ENCODE peak calls at places on chromosomes 2 and 18, in five cellular contexts. One of them, this sample, is unnamed.

GRCh38 chr2:203787954-203788353 is 79.6 kb upstream of the CTLA4 start:
- DNase-seq in H9: no peak
- DNase-seq in trophoblast cell: peak; percentile 23
- DNase-seq in neuronal stem cell: no peak
- DNase-seq in H1: no peak
- DNase-seq in this sample: no peak

GRCh38 chr2:204299766-204300165 is 245.5 kb upstream of the PARD3B start:
- DNase-seq in H9: no peak
- DNase-seq in trophoblast cell: no peak
- DNase-seq in neuronal stem cell: no peak
- DNase-seq in H1: no peak
- DNase-seq in this sample: no peak

GRCh38 chr2:190846746-190847145 is 33.9 kb upstream of the GLS start:
- DNase-seq in H9: no peak
- DNase-seq in trophoblast cell: no peak
- DNase-seq in neuronal stem cell: no peak
- DNase-seq in H1: no peak
- DNase-seq in this sample: no peak

GRCh38 chr2:202158796-202159195 is 79.6 kb downstream of the SUMO1 start:
- DNase-seq in H9: no peak
- DNase-seq in trophoblast cell: no peak
- DNase-seq in neuronal stem cell: no peak
- DNase-seq in H1: no peak
- DNase-seq in this sample: no peak

GRCh38 chr2:28296904-28297303 is 95.8 kb upstream of the FOSL2 start:
- DNase-seq in H9: no peak
- DNase-seq in trophoblast cell: peak; percentile 48
- DNase-seq in neuronal stem cell: no peak
- DNase-seq in H1: no peak
- DNase-seq in this sample: peak; percentile 65

GRCh38 chr18:45626330-45627203 is 11.3 kb downstream of the SLC14A2 start:
- DNase-seq in H9: peak; percentile 71
- DNase-seq in trophoblast cell: no peak
- DNase-seq in neuronal stem cell: peak; percentile 70
- DNase-seq in H1: peak; percentile 13
- DNase-seq in this sample: peak; percentile 22

GRCh38 chr2:241950878-241951331 is 81.4 kb downstream of the RTP5 start:
- DNase-seq in H9: peak; percentile 89
- DNase-seq in trophoblast cell: peak; percentile 89
- DNase-seq in neuronal stem cell: peak; percentile 83
- DNase-seq in H1: peak; percentile 70
- DNase-seq in this sample: peak; percentile 67

GRCh38 chr2:46747297-46747818 is 168.2 kb downstream of the MCFD2 start:
- DNase-seq in H9: no peak
- DNase-seq in trophoblast cell: no peak
- DNase-seq in neuronal stem cell: no peak
- DNase-seq in H1: no peak
- DNase-seq in this sample: no peak

GRCh38 chr18:75478996-75479870 is 51.7 kb upstream of the SMIM21 start:
- DNase-seq in H9: no peak
- DNase-seq in trophoblast cell: peak; percentile 63
- DNase-seq in neuronal stem cell: peak; percentile 32
- DNase-seq in H1: no peak
- DNase-seq in this sample: peak; percentile 57

GRCh38 chr2:172429351-172429968 is 2.1 kb downstream of the ITGA6 start:
- DNase-seq in H9: no peak
- DNase-seq in trophoblast cell: peak; percentile 81
- DNase-seq in neuronal stem cell: no peak
- DNase-seq in H1: no peak
- DNase-seq in this sample: peak; percentile 49

GRCh38 chr2:12589802-12590320 is 126.9 kb upstream of the TRIB2 start:
- DNase-seq in H9: no peak
- DNase-seq in trophoblast cell: no peak
- DNase-seq in neuronal stem cell: no peak
- DNase-seq in H1: no peak
- DNase-seq in this sample: no peak

GRCh38 chr2:238100049-238100820 is at the start of gene ESPNL:
- DNase-seq in H9: no peak
- DNase-seq in trophoblast cell: no peak
- DNase-seq in neuronal stem cell: no peak
- DNase-seq in H1: no peak
- DNase-seq in this sample: no peak

GRCh38 chr2:231294578-231295362 is 96.3 kb downstream of the ARMC9 start:
- DNase-seq in H9: no peak
- DNase-seq in trophoblast cell: no peak
- DNase-seq in neuronal stem cell: no peak
- DNase-seq in H1: no peak
- DNase-seq in this sample: no peak

GRCh38 chr18:5197032-5197434 is at the start of gene AKAIN1:
- DNase-seq in H9: peak; percentile 78
- DNase-seq in trophoblast cell: peak; percentile 45
- DNase-seq in neuronal stem cell: peak; percentile 80
- DNase-seq in H1: no peak
- DNase-seq in this sample: peak; percentile 25
- H2BK12ac ChIP-seq in H9: no peak within 1 kb of the TSS
- H2BK12ac ChIP-seq in trophoblast cell: no peak within 1 kb of the TSS
- H2BK12ac ChIP-seq in neuronal stem cell: no peak within 1 kb of the TSS
- H2BK12ac ChIP-seq in H1: no peak within 1 kb of the TSS
- H2BK12ac ChIP-seq in this sample: no peak within 1 kb of the TSS

DNA sequence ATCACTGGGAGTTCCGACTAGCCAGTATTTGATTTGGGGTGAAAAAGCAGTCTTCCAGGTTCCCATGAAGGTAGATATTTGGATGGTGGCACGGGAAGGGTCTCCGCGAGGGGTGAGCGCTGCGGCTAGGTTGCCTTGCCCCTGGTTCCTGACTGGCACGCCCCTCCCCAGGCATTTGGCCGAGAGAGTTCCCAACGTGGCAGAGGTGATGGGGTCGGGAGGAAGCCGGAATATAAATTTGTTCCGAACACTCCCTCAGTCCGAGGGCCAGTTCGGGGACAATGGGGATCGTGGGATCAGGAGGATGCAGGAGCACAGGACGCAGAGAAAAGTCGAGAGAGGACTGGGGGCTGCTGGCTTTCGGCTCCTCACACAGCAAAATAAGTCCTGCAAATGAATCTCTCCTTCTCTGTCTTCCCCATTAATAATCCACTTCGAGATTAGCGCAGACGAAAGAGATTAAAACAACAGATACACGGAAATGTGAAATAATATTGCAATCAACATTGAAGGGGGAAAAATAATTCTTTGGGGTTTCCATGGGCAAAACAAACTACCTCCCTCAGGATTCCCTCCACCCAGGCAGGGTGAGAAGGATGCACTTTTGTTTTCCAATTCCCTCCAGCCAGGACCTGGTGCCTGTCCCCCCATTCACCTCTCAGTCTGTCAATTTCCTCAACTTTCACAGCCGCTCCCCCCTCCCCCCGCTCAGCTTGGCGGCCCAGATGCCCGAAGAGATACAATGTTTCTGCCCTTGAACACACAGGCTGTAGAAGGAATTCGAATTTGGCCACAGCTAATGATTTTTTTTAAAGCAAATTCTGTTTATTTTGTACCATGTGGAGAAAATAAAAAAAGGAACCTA is 3.1 kb upstream of the ZEB2 start:
- DNase-seq in H9: peak; percentile 52
- DNase-seq in trophoblast cell: no peak
- DNase-seq in neuronal stem cell: no peak
- DNase-seq in H1: no peak
- DNase-seq in this sample: no peak
- H4K8ac ChIP-seq in H9: no peak overlapping the region
- H4K8ac ChIP-seq in trophoblast cell: no peak overlapping the region
- H4K8ac ChIP-seq in neuronal stem cell: no peak overlapping the region
- H4K8ac ChIP-seq in H1: no peak overlapping the region
- H4K8ac ChIP-seq in this sample: peak overlapping the region; percentile 91

DNA sequence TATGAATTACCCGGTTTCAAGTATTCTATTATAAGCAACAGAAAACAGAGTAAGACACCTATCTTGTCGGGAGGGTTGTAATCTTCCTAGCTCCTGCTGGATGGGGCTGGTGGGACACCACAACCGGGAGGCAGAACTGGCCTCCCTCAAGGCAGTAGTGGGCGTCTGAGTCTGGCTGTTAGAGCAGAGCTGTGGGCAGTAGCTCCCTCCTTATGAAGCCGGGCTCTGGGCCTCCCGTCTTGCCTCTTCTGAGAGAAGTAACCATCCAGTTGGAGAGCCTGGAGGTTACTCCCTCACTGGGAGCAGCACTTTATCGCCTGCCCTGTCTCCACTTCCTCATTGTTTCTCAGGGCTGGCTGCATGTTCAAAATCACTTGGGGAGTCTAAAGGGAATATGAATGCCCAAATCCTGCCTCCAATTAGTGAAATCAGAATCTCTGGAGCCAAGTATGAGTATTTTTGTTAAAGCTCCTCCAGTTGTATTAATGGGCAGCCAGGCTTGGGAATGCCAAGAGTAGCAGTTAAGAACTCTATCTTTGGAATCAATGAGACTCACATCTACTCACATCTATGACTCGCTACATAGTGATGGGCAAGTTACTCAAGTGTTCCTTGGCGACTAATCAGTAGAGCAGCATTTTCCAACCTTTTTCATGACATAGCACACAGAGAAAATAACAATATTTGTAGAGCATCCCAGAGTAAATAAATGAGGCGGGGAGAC is 27.3 kb upstream of the NRP2 start:
- DNase-seq in H9: no peak
- DNase-seq in trophoblast cell: peak; percentile 48
- DNase-seq in neuronal stem cell: no peak
- DNase-seq in H1: no peak
- DNase-seq in this sample: peak; percentile 70
- H2BK12ac ChIP-seq in H9: no peak overlapping the region
- H2BK12ac ChIP-seq in trophoblast cell: no peak overlapping the region
- H2BK12ac ChIP-seq in neuronal stem cell: no peak overlapping the region
- H2BK12ac ChIP-seq in H1: no peak overlapping the region
- H2BK12ac ChIP-seq in this sample: no peak overlapping the region

GRCh38 chr2:210224660-210225460 is at the start of gene ACADL:
- DNase-seq in H9: peak; percentile 71
- DNase-seq in trophoblast cell: peak; percentile 56
- DNase-seq in neuronal stem cell: peak; percentile 54
- DNase-seq in H1: no peak
- DNase-seq in this sample: peak; percentile 17
- H4K8ac ChIP-seq in H9: no peak within 1 kb of the TSS
- H4K8ac ChIP-seq in trophoblast cell: peak within 1 kb of the TSS; percentile 98
- H4K8ac ChIP-seq in neuronal stem cell: no peak within 1 kb of the TSS
- H4K8ac ChIP-seq in H1: peak within 1 kb of the TSS; percentile 77
- H4K8ac ChIP-seq in this sample: no peak within 1 kb of the TSS

DNA sequence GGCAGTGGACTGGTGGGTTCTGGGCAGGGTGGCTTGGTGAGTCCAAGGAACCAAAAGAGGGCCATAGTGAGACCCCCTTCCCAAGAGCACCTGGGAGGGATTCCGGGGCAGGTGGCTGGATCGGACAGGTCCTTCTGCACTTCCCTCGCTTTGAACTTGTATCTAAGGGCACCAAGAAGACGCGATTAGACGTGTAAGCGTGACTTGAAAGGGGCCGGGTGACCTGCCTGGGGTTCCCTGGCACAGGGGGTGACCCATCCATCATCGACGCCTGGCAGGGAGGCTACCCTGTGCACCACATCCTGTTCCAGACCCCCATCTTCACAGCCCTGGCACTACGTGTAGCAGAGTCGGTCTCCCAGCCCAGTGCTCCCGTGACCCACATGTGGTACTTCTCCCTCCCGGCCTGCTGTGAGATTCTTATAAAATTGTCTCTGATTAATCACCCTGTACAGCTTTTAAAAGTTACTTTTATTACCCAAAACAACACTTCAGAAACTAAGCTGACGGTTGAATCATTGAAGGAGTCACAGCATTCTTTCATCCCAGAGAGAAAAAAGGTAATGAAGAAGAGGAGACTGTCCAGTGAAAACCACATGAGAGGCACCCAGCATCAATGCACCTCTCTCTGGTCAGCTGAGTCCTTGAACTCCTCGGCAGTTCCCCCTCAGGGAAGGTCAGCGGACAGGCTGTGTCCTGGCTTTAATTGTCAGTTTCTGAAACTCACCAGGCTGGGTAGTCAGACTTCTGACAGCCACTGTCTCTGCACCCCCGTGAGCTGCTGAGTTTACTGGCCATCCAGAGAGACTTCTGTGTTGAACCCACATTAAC is 13.0 kb downstream of the SH3BP4 start:
- DNase-seq in H9: no peak
- DNase-seq in trophoblast cell: no peak
- DNase-seq in neuronal stem cell: no peak
- DNase-seq in H1: no peak
- DNase-seq in this sample: peak; percentile 61
- H2BK12ac ChIP-seq in H9: no peak overlapping the region
- H2BK12ac ChIP-seq in trophoblast cell: no peak overlapping the region
- H2BK12ac ChIP-seq in neuronal stem cell: no peak overlapping the region
- H2BK12ac ChIP-seq in H1: no peak overlapping the region
- H2BK12ac ChIP-seq in this sample: peak overlapping the region; percentile 8

GRCh38 chr18:70418551-70419311 is 129.9 kb downstream of the SOCS6 start:
- DNase-seq in H9: no peak
- DNase-seq in trophoblast cell: no peak
- DNase-seq in neuronal stem cell: no peak
- DNase-seq in H1: no peak
- DNase-seq in this sample: peak; percentile 15
- H4K8ac ChIP-seq in H9: no peak overlapping the region
- H4K8ac ChIP-seq in trophoblast cell: no peak overlapping the region
- H4K8ac ChIP-seq in neuronal stem cell: no peak overlapping the region
- H4K8ac ChIP-seq in H1: no peak overlapping the region
- H4K8ac ChIP-seq in this sample: no peak overlapping the region

This sample was measured in mesenchymal stem cell.